ENCODE peak calls at places on chromosomes 12 and 14, in nine cellular contexts. M is HFF-Myc; Q is tibial nerve; I is vagina; F is CD8-positive, alpha-beta T cell; H is WERI-Rb-1; Y is OCI-LY7; N is A549; X is pancreas. T is an unnamed sample.

GRCh38 chr14:51258788-51259187 is 18.7 kb downstream of the TMX1 start:
- DNase-seq in Q (no peak), F (no peak), X (no peak), Y (no peak), I (no peak), N (no peak), M (no peak), H (no peak), T (no peak)

GRCh38 chr12:51874486-51874885 is 13.4 kb upstream of the ANKRD33 start:
- DNase-seq in N (no peak), Y (no peak), I (no peak), Q (no peak), M (no peak), H (peak), X (no peak), F (no peak), T (no peak)

GRCh38 chr14:57378661-57379060 is 11.7 kb upstream of the NAA30 start:
- DNase-seq in Q (no peak), F (no peak), M (no peak), I (no peak), H (no peak), N (peak), Y (no peak), X (no peak), T (peak)

GRCh38 chr14:33917664-33918063 is 33.2 kb downstream of the EGLN3 start:
- DNase-seq in H (no peak), Y (no peak), N (no peak), I (no peak), X (no peak), M (no peak), F (no peak), Q (no peak), T (no peak)

GRCh38 chr14:100268591-100269207 is 29.8 kb downstream of the YY1 start:
- DNase-seq in M (no peak), Q (no peak), I (no peak), Y (no peak), F (no peak), X (no peak), H (no peak), N (no peak), T (peak)

GRCh38 chr14:104091061-104091926 is 5.8 kb downstream of the ASPG start:
- DNase-seq in M (no peak), F (no peak), Y (no peak), N (no peak), H (no peak), I (no peak), X (no peak), Q (no peak), T (no peak)

GRCh38 chr14:100472094-100472455 is 115.1 kb downstream of the BEGAIN start:
- DNase-seq in H (no peak), M (no peak), I (no peak), N (no peak), X (no peak), Y (peak), F (no peak), Q (no peak), T (no peak)

GRCh38 chr12:72570601-72571000 is 298.4 kb downstream of the TRHDE start:
- DNase-seq in F (no peak), I (no peak), X (no peak), Y (peak), Q (no peak), H (peak), N (peak), M (no peak), T (no peak)

GRCh38 chr12:79835377-79835843 is 99.5 kb downstream of the PPP1R12A start:
- DNase-seq in H (no peak), X (no peak), I (no peak), Q (no peak), M (no peak), N (no peak), F (no peak), Y (no peak), T (no peak)

GRCh38 chr14:51682411-51682810 is 30.7 kb downstream of the FRMD6 start:
- DNase-seq in N (no peak), Y (no peak), X (no peak), F (no peak), H (no peak), M (no peak), Q (no peak), I (no peak), T (peak)

GRCh38 chr12:65655074-65655493 is 169.2 kb upstream of the HMGA2 start:
- DNase-seq in X (no peak), Y (no peak), N (no peak), I (no peak), H (no peak), M (no peak), F (no peak), Q (no peak), T (peak)

GRCh38 chr14:55356913-55357312 is 54.7 kb downstream of the ATG14 start:
- DNase-seq in Y (no peak), X (no peak), M (no peak), I (no peak), Q (no peak), F (no peak), H (no peak), N (no peak), T (no peak)

GRCh38 chr14:20489093-20489994 is 16.0 kb upstream of the RNASE10 start:
- DNase-seq in H (no peak), F (no peak), I (no peak), N (no peak), X (no peak), Q (no peak), M (no peak), Y (no peak), T (peak)

GRCh38 chr12:64670856-64671639 is 60.8 kb downstream of the RASSF3 start:
- DNase-seq in Q (no peak), I (no peak), N (peak), F (no peak), Y (no peak), H (no peak), X (peak), M (no peak), T (peak)

GRCh38 chr12:124453419-124454351 is 113.7 kb downstream of the NCOR2 start:
- DNase-seq in M (peak), Q (peak), N (peak), F (peak), Y (peak), I (no peak), X (peak), H (no peak), T (peak)

GRCh38 chr12:96108321-96108720 is 72.9 kb upstream of the LTA4H start:
- DNase-seq in I (no peak), N (peak), Q (no peak), F (no peak), H (no peak), M (no peak), Y (peak), X (peak), T (no peak)

GRCh38 chr12:6927379-6927991 is at the start of gene ATN1:
- DNase-seq in Y (no peak), X (peak), I (no peak), N (peak), F (no peak), H (peak), M (no peak), Q (peak), T (peak)

GRCh38 chr12:42161529-42161928 is 16.9 kb upstream of the GXYLT1 start:
- DNase-seq in Q (no peak), N (no peak), F (no peak), X (no peak), H (no peak), I (no peak), Y (no peak), M (no peak), T (no peak)

GRCh38 chr14:91573528-91573893 is 63.4 kb upstream of the PPP4R3A start:
- DNase-seq in H (no peak), F (no peak), X (no peak), Y (no peak), M (no peak), I (no peak), Q (no peak), N (no peak), T (no peak)
- H3K4me3 ChIP-seq in H (no peak), F (peak), X (no peak), Y (no peak), M (no peak), I (no peak), Q (no peak), N (peak), T (no peak)

DNA sequence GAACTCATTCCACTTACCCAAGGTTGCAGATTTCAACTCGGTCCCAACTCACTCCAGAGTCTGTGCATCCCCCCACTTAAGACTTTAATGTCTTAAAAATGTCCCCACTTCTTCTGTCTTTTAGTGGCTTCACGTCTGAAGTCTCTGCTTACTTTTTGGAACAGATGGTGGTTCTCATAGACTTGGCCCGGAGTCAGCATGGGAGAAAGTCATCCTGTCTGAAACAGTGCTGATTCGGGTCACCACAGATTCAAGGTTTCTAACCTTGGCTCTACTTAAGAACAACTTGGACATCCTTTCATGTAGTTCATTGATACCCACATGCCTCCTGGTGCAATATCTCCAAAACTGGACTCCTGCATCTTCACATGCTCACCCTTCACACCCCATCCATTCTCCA is 26.0 kb downstream of the CHST11 start:
- DNase-seq in I (no peak), Y (no peak), H (no peak), X (peak), N (no peak), Q (no peak), F (no peak), M (no peak), T (no peak)
- TF ChIP-seq CTCF in I (no peak), Y (no peak), H (no peak), X (no peak), N (no peak), Q (no peak), F (no peak), M (no peak), T (no peak)

GRCh38 chr12:44976246-44976645 is 74.7 kb downstream of the DBX2 start:
- DNase-seq in Y (no peak), H (no peak), Q (no peak), F (no peak), N (no peak), I (no peak), X (no peak), M (no peak), T (no peak)
- H3K4me3 ChIP-seq in Y (no peak), H (no peak), Q (no peak), F (no peak), N (no peak), I (no peak), X (no peak), M (no peak), T (no peak)

GRCh38 chr14:46661728-46662127 is 10.1 kb upstream of the RPL10L start:
- DNase-seq in F (no peak), Q (no peak), X (no peak), N (peak), M (no peak), I (no peak), Y (no peak), H (no peak), T (no peak)
- TF ChIP-seq CTCF in F (no peak), Q (no peak), X (no peak), N (no peak), M (no peak), I (no peak), Y (peak), H (peak), T (no peak)

GRCh38 chr12:132582058-132582420 is 28.3 kb downstream of the LRCOL1 start:
- DNase-seq in N (no peak), F (no peak), H (no peak), X (no peak), M (no peak), Q (no peak), I (no peak), Y (no peak), T (peak)
- H3K4me3 ChIP-seq in N (no peak), F (no peak), H (no peak), X (no peak), M (no peak), Q (peak), I (peak), Y (no peak), T (peak)

GRCh38 chr14:47040490-47040889 is 388.9 kb upstream of the RPL10L start:
- DNase-seq in X (no peak), N (peak), Q (no peak), H (peak), I (no peak), Y (no peak), M (no peak), F (no peak), T (no peak)
- TF ChIP-seq CTCF in X (no peak), N (no peak), Q (peak), H (peak), I (no peak), Y (peak), M (no peak), F (no peak), T (no peak)

GRCh38 chr12:31362759-31363415 is 36.9 kb upstream of the SINHCAF start:
- DNase-seq in Y (peak), X (no peak), I (no peak), N (peak), F (no peak), H (peak), M (no peak), Q (no peak), T (no peak)
- H3K4me3 ChIP-seq in Y (peak), X (no peak), I (no peak), N (no peak), F (no peak), H (no peak), M (no peak), Q (no peak), T (no peak)